ENCODE peak calls at places on chromosome 1, in seven cellular contexts. One of them, this sample, is unnamed.
A peak's percentile ranks its signal among the peaks of the same experiment; 100 is the strongest.

GRCh38 chr1:205217418-205217817 is 5.9 kb upstream of the DSTYK start:
- DNase-seq in breast epithelium: no peak
- DNase-seq in transverse colon: no peak
- DNase-seq in ovary: no peak
- DNase-seq in H1: no peak
- DNase-seq in endothelial cell of umbilical vein: no peak
- DNase-seq in upper lobe of left lung: no peak
- DNase-seq in this sample: no peak

GRCh38 chr1:234371414-234371813 is 1.8 kb upstream of the COA6 start:
- DNase-seq in breast epithelium: no peak
- DNase-seq in transverse colon: no peak
- DNase-seq in ovary: no peak
- DNase-seq in H1: no peak
- DNase-seq in endothelial cell of umbilical vein: no peak
- DNase-seq in upper lobe of left lung: no peak
- DNase-seq in this sample: no peak

GRCh38 chr1:22057861-22058260 is 5.4 kb downstream of the CDC42 start:
- DNase-seq in breast epithelium: no peak
- DNase-seq in transverse colon: no peak
- DNase-seq in ovary: no peak
- DNase-seq in H1: no peak
- DNase-seq in endothelial cell of umbilical vein: no peak
- DNase-seq in upper lobe of left lung: no peak
- DNase-seq in this sample: no peak

GRCh38 chr1:87279966-87280535 is 48.6 kb upstream of the LMO4 start:
- DNase-seq in breast epithelium: no peak
- DNase-seq in transverse colon: no peak
- DNase-seq in ovary: no peak
- DNase-seq in H1: no peak
- DNase-seq in endothelial cell of umbilical vein: no peak
- DNase-seq in upper lobe of left lung: no peak
- DNase-seq in this sample: no peak

GRCh38 chr1:156119503-156120209 is 5.1 kb downstream of the LMNA start:
- DNase-seq in breast epithelium: no peak
- DNase-seq in transverse colon: peak; percentile 69
- DNase-seq in ovary: peak; percentile 40
- DNase-seq in H1: no peak
- DNase-seq in endothelial cell of umbilical vein: peak; percentile 53
- DNase-seq in upper lobe of left lung: no peak
- DNase-seq in this sample: no peak

GRCh38 chr1:12075195-12076114 is 12.4 kb downstream of the TNFRSF8 start:
- DNase-seq in breast epithelium: no peak
- DNase-seq in transverse colon: no peak
- DNase-seq in ovary: peak; percentile 87
- DNase-seq in H1: no peak
- DNase-seq in endothelial cell of umbilical vein: no peak
- DNase-seq in upper lobe of left lung: no peak
- DNase-seq in this sample: no peak

GRCh38 chr1:117077267-117077666 is 17.1 kb downstream of the TTF2 start:
- DNase-seq in breast epithelium: no peak
- DNase-seq in transverse colon: no peak
- DNase-seq in ovary: no peak
- DNase-seq in H1: no peak
- DNase-seq in endothelial cell of umbilical vein: peak; percentile 90
- DNase-seq in upper lobe of left lung: no peak
- DNase-seq in this sample: no peak

GRCh38 chr1:172650474-172651193 is 8.3 kb upstream of the FASLG start:
- DNase-seq in breast epithelium: no peak
- DNase-seq in transverse colon: no peak
- DNase-seq in ovary: no peak
- DNase-seq in H1: no peak
- DNase-seq in endothelial cell of umbilical vein: no peak
- DNase-seq in upper lobe of left lung: no peak
- DNase-seq in this sample: no peak

GRCh38 chr1:58768971-58769808 is 14.7 kb downstream of the JUN start:
- DNase-seq in breast epithelium: peak; percentile 84
- DNase-seq in transverse colon: peak; percentile 78
- DNase-seq in ovary: peak; percentile 86
- DNase-seq in H1: no peak
- DNase-seq in endothelial cell of umbilical vein: peak; percentile 74
- DNase-seq in upper lobe of left lung: no peak
- DNase-seq in this sample: no peak

GRCh38 chr1:63148825-63149645 is 173.3 kb upstream of the FOXD3 start:
- DNase-seq in breast epithelium: no peak
- DNase-seq in transverse colon: no peak
- DNase-seq in ovary: no peak
- DNase-seq in H1: peak; percentile 21
- DNase-seq in endothelial cell of umbilical vein: peak; percentile 40
- DNase-seq in upper lobe of left lung: no peak
- DNase-seq in this sample: no peak

GRCh38 chr1:178133291-178133989 is 39.5 kb downstream of the RASAL2 start:
- DNase-seq in breast epithelium: no peak
- DNase-seq in transverse colon: no peak
- DNase-seq in ovary: no peak
- DNase-seq in H1: no peak
- DNase-seq in endothelial cell of umbilical vein: no peak
- DNase-seq in upper lobe of left lung: no peak
- DNase-seq in this sample: no peak

GRCh38 chr1:172286629-172287076 is 133.8 kb upstream of the C1orf105 start:
- DNase-seq in breast epithelium: no peak
- DNase-seq in transverse colon: no peak
- DNase-seq in ovary: no peak
- DNase-seq in H1: no peak
- DNase-seq in endothelial cell of umbilical vein: no peak
- DNase-seq in upper lobe of left lung: no peak
- DNase-seq in this sample: no peak

GRCh38 chr1:151047591-151047924 is at the start of gene C1orf56:
- DNase-seq in breast epithelium: peak; percentile 60
- DNase-seq in transverse colon: peak; percentile 77
- DNase-seq in ovary: peak; percentile 83
- DNase-seq in H1: no peak
- DNase-seq in endothelial cell of umbilical vein: peak; percentile 72
- DNase-seq in upper lobe of left lung: peak; percentile 93
- DNase-seq in this sample: no peak

GRCh38 chr1:206469933-206470691 is at the start of gene IKBKE:
- DNase-seq in breast epithelium: no peak
- DNase-seq in transverse colon: peak; percentile 77
- DNase-seq in ovary: no peak
- DNase-seq in H1: no peak
- DNase-seq in endothelial cell of umbilical vein: peak; percentile 62
- DNase-seq in upper lobe of left lung: no peak
- DNase-seq in this sample: no peak

GRCh38 chr1:166858726-166859419 is 17.2 kb downstream of the TADA1 start:
- DNase-seq in breast epithelium: no peak
- DNase-seq in transverse colon: no peak
- DNase-seq in ovary: no peak
- DNase-seq in H1: no peak
- DNase-seq in endothelial cell of umbilical vein: no peak
- DNase-seq in upper lobe of left lung: peak; percentile 11
- DNase-seq in this sample: no peak

GRCh38 chr1:172345077-172345476 is 75.4 kb upstream of the C1orf105 start:
- DNase-seq in breast epithelium: no peak
- DNase-seq in transverse colon: no peak
- DNase-seq in ovary: no peak
- DNase-seq in H1: no peak
- DNase-seq in endothelial cell of umbilical vein: no peak
- DNase-seq in upper lobe of left lung: no peak
- DNase-seq in this sample: no peak

GRCh38 chr1:178739285-178740045 is 14.4 kb downstream of the RALGPS2 start:
- DNase-seq in breast epithelium: no peak
- DNase-seq in transverse colon: no peak
- DNase-seq in ovary: no peak
- DNase-seq in H1: no peak
- DNase-seq in endothelial cell of umbilical vein: no peak
- DNase-seq in upper lobe of left lung: no peak
- DNase-seq in this sample: no peak

GRCh38 chr1:222670110-222670509 is 42.2 kb downstream of the AIDA start:
- DNase-seq in breast epithelium: no peak
- DNase-seq in transverse colon: no peak
- DNase-seq in ovary: no peak
- DNase-seq in H1: no peak
- DNase-seq in endothelial cell of umbilical vein: no peak
- DNase-seq in upper lobe of left lung: no peak
- DNase-seq in this sample: no peak

GRCh38 chr1:219576931-219577330 is 36.0 kb downstream of the ZC3H11B start:
- DNase-seq in breast epithelium: no peak
- DNase-seq in transverse colon: no peak
- DNase-seq in ovary: no peak
- DNase-seq in H1: no peak
- DNase-seq in endothelial cell of umbilical vein: no peak
- DNase-seq in upper lobe of left lung: no peak
- DNase-seq in this sample: no peak

GRCh38 chr1:81547912-81548303 is 252.8 kb upstream of the ADGRL2 start:
- DNase-seq in breast epithelium: no peak
- DNase-seq in transverse colon: no peak
- DNase-seq in ovary: no peak
- DNase-seq in H1: no peak
- DNase-seq in endothelial cell of umbilical vein: no peak
- DNase-seq in upper lobe of left lung: no peak
- DNase-seq in this sample: no peak

GRCh38 chr1:81550753-81551152 is 250.0 kb upstream of the ADGRL2 start:
- DNase-seq in breast epithelium: no peak
- DNase-seq in transverse colon: no peak
- DNase-seq in ovary: no peak
- DNase-seq in H1: no peak
- DNase-seq in endothelial cell of umbilical vein: peak; percentile 6
- DNase-seq in upper lobe of left lung: no peak
- DNase-seq in this sample: no peak

GRCh38 chr1:81547261-81547911 is 253.3 kb upstream of the ADGRL2 start:
- DNase-seq in breast epithelium: no peak
- DNase-seq in transverse colon: no peak
- DNase-seq in ovary: no peak
- DNase-seq in H1: peak; percentile 72
- DNase-seq in endothelial cell of umbilical vein: no peak
- DNase-seq in upper lobe of left lung: no peak
- DNase-seq in this sample: no peak

GRCh38 chr1:81548918-81549587 is 251.7 kb upstream of the ADGRL2 start:
- DNase-seq in breast epithelium: no peak
- DNase-seq in transverse colon: no peak
- DNase-seq in ovary: no peak
- DNase-seq in H1: no peak
- DNase-seq in endothelial cell of umbilical vein: no peak
- DNase-seq in upper lobe of left lung: no peak
- DNase-seq in this sample: no peak

GRCh38 chr1:81549588-81550127 is 251.1 kb upstream of the ADGRL2 start:
- DNase-seq in breast epithelium: no peak
- DNase-seq in transverse colon: no peak
- DNase-seq in ovary: no peak
- DNase-seq in H1: no peak
- DNase-seq in endothelial cell of umbilical vein: peak; percentile 77
- DNase-seq in upper lobe of left lung: no peak
- DNase-seq in this sample: no peak
- TF ChIP-seq CTCF in breast epithelium: no peak
- TF ChIP-seq CTCF in transverse colon: peak; percentile 21
- TF ChIP-seq CTCF in ovary: no peak
- TF ChIP-seq CTCF in H1: peak; percentile 72
- TF ChIP-seq CTCF in endothelial cell of umbilical vein: peak; percentile 41
- TF ChIP-seq CTCF in upper lobe of left lung: peak; percentile 37
- TF ChIP-seq CTCF in this sample: peak; percentile 38

GRCh38 chr1:67687649-67688048 is 2.6 kb downstream of the GADD45A start:
- DNase-seq in breast epithelium: no peak
- DNase-seq in transverse colon: no peak
- DNase-seq in ovary: no peak
- DNase-seq in H1: no peak
- DNase-seq in endothelial cell of umbilical vein: no peak
- DNase-seq in upper lobe of left lung: no peak
- DNase-seq in this sample: no peak

GRCh38 chr1:67690411-67690810 is 5.4 kb downstream of the GADD45A start:
- DNase-seq in breast epithelium: no peak
- DNase-seq in transverse colon: no peak
- DNase-seq in ovary: no peak
- DNase-seq in H1: no peak
- DNase-seq in endothelial cell of umbilical vein: no peak
- DNase-seq in upper lobe of left lung: no peak
- DNase-seq in this sample: no peak

GRCh38 chr1:67688526-67689219 is 3.7 kb downstream of the GADD45A start:
- DNase-seq in breast epithelium: no peak
- DNase-seq in transverse colon: no peak
- DNase-seq in ovary: no peak
- DNase-seq in H1: no peak
- DNase-seq in endothelial cell of umbilical vein: no peak
- DNase-seq in upper lobe of left lung: no peak
- DNase-seq in this sample: no peak

GRCh38 chr1:67690018-67690363 is 5.0 kb downstream of the GADD45A start:
- DNase-seq in breast epithelium: no peak
- DNase-seq in transverse colon: no peak
- DNase-seq in ovary: no peak
- DNase-seq in H1: no peak
- DNase-seq in endothelial cell of umbilical vein: no peak
- DNase-seq in upper lobe of left lung: no peak
- DNase-seq in this sample: no peak

DNA sequence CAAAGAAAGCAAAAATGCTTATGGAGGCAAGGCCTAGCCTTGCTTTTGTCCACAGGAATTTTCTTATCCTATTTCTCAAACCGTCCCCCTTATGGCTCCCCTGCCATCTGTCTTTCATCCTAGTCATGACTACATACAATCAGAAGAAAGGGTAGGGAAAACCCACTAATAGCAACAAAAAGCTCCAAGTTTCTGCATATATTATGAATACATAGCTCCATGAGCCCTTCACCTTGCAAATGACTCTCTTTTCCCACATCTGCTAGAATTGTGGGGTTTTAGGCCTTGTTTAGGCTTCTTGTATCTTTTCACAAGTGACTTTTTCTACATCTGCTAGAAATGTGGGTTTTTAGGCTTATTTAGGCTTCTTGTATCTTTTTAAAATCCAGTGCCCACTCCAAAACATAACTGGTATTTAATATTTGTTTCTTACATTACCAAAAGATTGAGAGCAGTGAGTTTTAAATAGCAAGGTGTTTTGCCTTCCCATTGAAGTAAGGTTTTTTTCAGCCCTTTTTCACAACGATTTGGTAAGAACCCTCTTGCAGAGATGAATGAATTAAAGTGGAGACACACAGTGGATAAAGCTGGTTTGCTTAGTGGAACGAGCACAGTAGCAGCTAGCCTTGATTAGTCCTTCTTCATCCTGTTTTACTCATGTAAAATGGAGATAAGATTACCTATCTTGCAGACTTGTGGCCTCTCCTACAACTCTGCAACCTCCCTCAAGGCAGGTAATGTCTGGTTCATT is 4.4 kb downstream of the GADD45A start:
- DNase-seq in breast epithelium: no peak
- DNase-seq in transverse colon: no peak
- DNase-seq in ovary: no peak
- DNase-seq in H1: no peak
- DNase-seq in endothelial cell of umbilical vein: peak; percentile 55
- DNase-seq in upper lobe of left lung: no peak
- DNase-seq in this sample: no peak
- TF ChIP-seq POLR2A in breast epithelium: no peak
- TF ChIP-seq POLR2A in transverse colon: no peak
- TF ChIP-seq POLR2A in ovary: no peak
- TF ChIP-seq POLR2A in H1: no peak
- TF ChIP-seq POLR2A in endothelial cell of umbilical vein: peak; percentile 59
- TF ChIP-seq POLR2A in upper lobe of left lung: no peak
- TF ChIP-seq POLR2A in this sample: no peak

GRCh38 chr1:182240085-182240484 is 151.5 kb downstream of the GLUL start:
- DNase-seq in breast epithelium: no peak
- DNase-seq in transverse colon: no peak
- DNase-seq in ovary: no peak
- DNase-seq in H1: no peak
- DNase-seq in endothelial cell of umbilical vein: no peak
- DNase-seq in upper lobe of left lung: no peak
- DNase-seq in this sample: no peak
- H3K4me3 ChIP-seq in breast epithelium: no peak overlapping the region
- H3K4me3 ChIP-seq in transverse colon: no peak overlapping the region
- H3K4me3 ChIP-seq in ovary: no peak overlapping the region
- H3K4me3 ChIP-seq in H1: no peak overlapping the region
- H3K4me3 ChIP-seq in endothelial cell of umbilical vein: no peak overlapping the region
- H3K4me3 ChIP-seq in upper lobe of left lung: no peak overlapping the region
- H3K4me3 ChIP-seq in this sample: no peak overlapping the region

GRCh38 chr1:160877221-160877620 is 7.8 kb downstream of the ITLN1 start:
- DNase-seq in breast epithelium: no peak
- DNase-seq in transverse colon: no peak
- DNase-seq in ovary: no peak
- DNase-seq in H1: no peak
- DNase-seq in endothelial cell of umbilical vein: no peak
- DNase-seq in upper lobe of left lung: no peak
- DNase-seq in this sample: no peak
- TF ChIP-seq CTCF in breast epithelium: no peak
- TF ChIP-seq CTCF in transverse colon: no peak
- TF ChIP-seq CTCF in ovary: no peak
- TF ChIP-seq CTCF in H1: peak; percentile 45
- TF ChIP-seq CTCF in endothelial cell of umbilical vein: no peak
- TF ChIP-seq CTCF in upper lobe of left lung: peak; percentile 9
- TF ChIP-seq CTCF in this sample: no peak